ENCODE peak calls at places on chromosomes 7 and 10, in nine cellular contexts. One of them, this sample, is unnamed.

GRCh38 chr7:81852701-81853100 is 82.9 kb upstream of the HGF start:
- DNase-seq in GM23338: no peak
- DNase-seq in uterus: no peak
- DNase-seq in neural progenitor cell: no peak
- DNase-seq in HepG2: no peak
- DNase-seq in A673: no peak
- DNase-seq in vagina: no peak
- DNase-seq in IMR-90: no peak
- DNase-seq in GM10248: no peak
- DNase-seq in this sample: no peak

GRCh38 chr7:24874791-24875190 is 105.2 kb downstream of the OSBPL3 start:
- DNase-seq in GM23338: no peak
- DNase-seq in uterus: no peak
- DNase-seq in neural progenitor cell: no peak
- DNase-seq in HepG2: no peak
- DNase-seq in A673: no peak
- DNase-seq in vagina: no peak
- DNase-seq in IMR-90: no peak
- DNase-seq in GM10248: no peak
- DNase-seq in this sample: no peak

GRCh38 chr7:151876899-151877777 is at the start of gene PRKAG2:
- DNase-seq in GM23338: peak
- DNase-seq in uterus: peak
- DNase-seq in neural progenitor cell: peak
- DNase-seq in HepG2: no peak
- DNase-seq in A673: peak
- DNase-seq in vagina: no peak
- DNase-seq in IMR-90: no peak
- DNase-seq in GM10248: peak
- DNase-seq in this sample: peak

GRCh38 chr10:126439947-126440346 is 51.7 kb upstream of the ADAM12 start:
- DNase-seq in GM23338: no peak
- DNase-seq in uterus: no peak
- DNase-seq in neural progenitor cell: no peak
- DNase-seq in HepG2: no peak
- DNase-seq in A673: no peak
- DNase-seq in vagina: no peak
- DNase-seq in IMR-90: no peak
- DNase-seq in GM10248: no peak
- DNase-seq in this sample: no peak

GRCh38 chr7:131498237-131498885 is 58.1 kb downstream of the PODXL start:
- DNase-seq in GM23338: no peak
- DNase-seq in uterus: no peak
- DNase-seq in neural progenitor cell: no peak
- DNase-seq in HepG2: no peak
- DNase-seq in A673: no peak
- DNase-seq in vagina: no peak
- DNase-seq in IMR-90: peak
- DNase-seq in GM10248: no peak
- DNase-seq in this sample: no peak

GRCh38 chr7:38448076-38448475 is 174.6 kb upstream of the TARP start:
- DNase-seq in GM23338: no peak
- DNase-seq in uterus: no peak
- DNase-seq in neural progenitor cell: no peak
- DNase-seq in HepG2: no peak
- DNase-seq in A673: no peak
- DNase-seq in vagina: no peak
- DNase-seq in IMR-90: peak
- DNase-seq in GM10248: no peak
- DNase-seq in this sample: no peak

GRCh38 chr7:42893341-42894242 is 18.3 kb downstream of the C7orf25 start:
- DNase-seq in GM23338: peak
- DNase-seq in uterus: no peak
- DNase-seq in neural progenitor cell: no peak
- DNase-seq in HepG2: no peak
- DNase-seq in A673: no peak
- DNase-seq in vagina: no peak
- DNase-seq in IMR-90: no peak
- DNase-seq in GM10248: no peak
- DNase-seq in this sample: no peak

GRCh38 chr7:84039432-84039831 is 155.2 kb downstream of the SEMA3A start:
- DNase-seq in GM23338: no peak
- DNase-seq in uterus: no peak
- DNase-seq in neural progenitor cell: no peak
- DNase-seq in HepG2: no peak
- DNase-seq in A673: no peak
- DNase-seq in vagina: no peak
- DNase-seq in IMR-90: no peak
- DNase-seq in GM10248: no peak
- DNase-seq in this sample: no peak

GRCh38 chr10:75487087-75487784 is 55.8 kb downstream of the LRMDA start:
- DNase-seq in GM23338: no peak
- DNase-seq in uterus: no peak
- DNase-seq in neural progenitor cell: no peak
- DNase-seq in HepG2: no peak
- DNase-seq in A673: no peak
- DNase-seq in vagina: no peak
- DNase-seq in IMR-90: no peak
- DNase-seq in GM10248: no peak
- DNase-seq in this sample: no peak

GRCh38 chr10:75496191-75496567 is 64.8 kb downstream of the LRMDA start:
- DNase-seq in GM23338: no peak
- DNase-seq in uterus: no peak
- DNase-seq in neural progenitor cell: no peak
- DNase-seq in HepG2: no peak
- DNase-seq in A673: no peak
- DNase-seq in vagina: no peak
- DNase-seq in IMR-90: no peak
- DNase-seq in GM10248: no peak
- DNase-seq in this sample: no peak

GRCh38 chr10:75495434-75496190 is 64.2 kb downstream of the LRMDA start:
- DNase-seq in GM23338: no peak
- DNase-seq in uterus: no peak
- DNase-seq in neural progenitor cell: no peak
- DNase-seq in HepG2: peak
- DNase-seq in A673: no peak
- DNase-seq in vagina: no peak
- DNase-seq in IMR-90: no peak
- DNase-seq in GM10248: no peak
- DNase-seq in this sample: no peak

GRCh38 chr10:75493464-75493863 is 62.0 kb downstream of the LRMDA start:
- DNase-seq in GM23338: no peak
- DNase-seq in uterus: no peak
- DNase-seq in neural progenitor cell: no peak
- DNase-seq in HepG2: no peak
- DNase-seq in A673: no peak
- DNase-seq in vagina: no peak
- DNase-seq in IMR-90: no peak
- DNase-seq in GM10248: no peak
- DNase-seq in this sample: no peak

DNA sequence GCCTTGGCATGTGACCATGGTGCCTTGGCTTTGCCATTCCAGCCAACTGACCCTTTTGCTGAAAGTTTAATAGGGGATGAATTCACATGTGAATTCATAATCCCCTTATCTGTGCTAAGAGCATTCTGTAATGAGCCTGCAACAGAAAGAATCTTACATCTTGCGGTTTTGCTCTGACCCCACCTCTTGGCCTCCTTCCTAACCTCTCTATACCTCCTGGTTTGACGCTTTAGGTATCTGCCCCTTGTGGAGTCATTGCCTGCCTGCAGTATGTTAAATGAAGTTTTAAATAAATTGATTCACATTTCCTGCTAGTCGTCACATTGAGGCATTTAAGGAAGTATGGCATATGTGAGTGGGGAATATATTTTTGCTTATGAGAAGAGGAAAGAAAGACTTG is 60.7 kb downstream of the LRMDA start:
- DNase-seq in GM23338: peak
- DNase-seq in uterus: no peak
- DNase-seq in neural progenitor cell: no peak
- DNase-seq in HepG2: no peak
- DNase-seq in A673: no peak
- DNase-seq in vagina: no peak
- DNase-seq in IMR-90: no peak
- DNase-seq in GM10248: no peak
- DNase-seq in this sample: no peak
- TF ChIP-seq CTCF in GM23338: no peak
- TF ChIP-seq CTCF in uterus: no peak
- TF ChIP-seq CTCF in neural progenitor cell: no peak
- TF ChIP-seq CTCF in HepG2: no peak
- TF ChIP-seq CTCF in A673: no peak
- TF ChIP-seq CTCF in vagina: no peak
- TF ChIP-seq CTCF in IMR-90: no peak
- TF ChIP-seq CTCF in GM10248: no peak
- TF ChIP-seq CTCF in this sample: no peak

DNA sequence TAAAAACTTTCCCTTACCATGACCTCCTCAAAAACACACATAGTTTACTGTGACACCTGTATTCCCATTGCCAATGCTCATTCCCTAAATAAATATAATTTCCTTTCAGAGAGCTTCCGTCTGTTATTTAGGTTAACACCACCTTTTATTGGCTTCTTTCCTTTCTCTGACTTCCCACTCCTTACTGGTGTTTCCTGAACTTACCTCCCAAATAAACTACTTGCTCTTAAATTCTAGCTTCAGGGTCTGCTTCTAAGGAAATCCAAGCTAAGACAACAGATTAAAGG is 67.4 kb upstream of the ZNF746 start:
- DNase-seq in GM23338: no peak
- DNase-seq in uterus: no peak
- DNase-seq in neural progenitor cell: no peak
- DNase-seq in HepG2: no peak
- DNase-seq in A673: no peak
- DNase-seq in vagina: no peak
- DNase-seq in IMR-90: no peak
- DNase-seq in GM10248: no peak
- DNase-seq in this sample: no peak
- TF ChIP-seq CTCF in GM23338: no peak
- TF ChIP-seq CTCF in uterus: no peak
- TF ChIP-seq CTCF in neural progenitor cell: no peak
- TF ChIP-seq CTCF in HepG2: no peak
- TF ChIP-seq CTCF in A673: no peak
- TF ChIP-seq CTCF in vagina: no peak
- TF ChIP-seq CTCF in IMR-90: no peak
- TF ChIP-seq CTCF in GM10248: no peak
- TF ChIP-seq CTCF in this sample: no peak

GRCh38 chr10:98432330-98432729 is 14.4 kb downstream of the HPS1 start:
- DNase-seq in GM23338: no peak
- DNase-seq in uterus: no peak
- DNase-seq in neural progenitor cell: no peak
- DNase-seq in HepG2: no peak
- DNase-seq in A673: no peak
- DNase-seq in vagina: no peak
- DNase-seq in IMR-90: no peak
- DNase-seq in GM10248: no peak
- DNase-seq in this sample: no peak

GRCh38 chr10:98433881-98434732 is 12.6 kb downstream of the HPS1 start:
- DNase-seq in GM23338: no peak
- DNase-seq in uterus: no peak
- DNase-seq in neural progenitor cell: no peak
- DNase-seq in HepG2: no peak
- DNase-seq in A673: no peak
- DNase-seq in vagina: no peak
- DNase-seq in IMR-90: peak
- DNase-seq in GM10248: no peak
- DNase-seq in this sample: no peak

GRCh38 chr10:98435178-98435577 is 11.6 kb downstream of the HPS1 start:
- DNase-seq in GM23338: no peak
- DNase-seq in uterus: no peak
- DNase-seq in neural progenitor cell: no peak
- DNase-seq in HepG2: no peak
- DNase-seq in A673: no peak
- DNase-seq in vagina: no peak
- DNase-seq in IMR-90: no peak
- DNase-seq in GM10248: no peak
- DNase-seq in this sample: no peak

GRCh38 chr10:98431016-98431415 is 15.7 kb downstream of the HPS1 start:
- DNase-seq in GM23338: no peak
- DNase-seq in uterus: no peak
- DNase-seq in neural progenitor cell: no peak
- DNase-seq in HepG2: no peak
- DNase-seq in A673: no peak
- DNase-seq in vagina: no peak
- DNase-seq in IMR-90: no peak
- DNase-seq in GM10248: no peak
- DNase-seq in this sample: no peak

GRCh38 chr10:98433371-98433770 is 13.4 kb downstream of the HPS1 start:
- DNase-seq in GM23338: no peak
- DNase-seq in uterus: no peak
- DNase-seq in neural progenitor cell: no peak
- DNase-seq in HepG2: no peak
- DNase-seq in A673: no peak
- DNase-seq in vagina: no peak
- DNase-seq in IMR-90: no peak
- DNase-seq in GM10248: no peak
- DNase-seq in this sample: no peak
- TF ChIP-seq CTCF in GM23338: no peak
- TF ChIP-seq CTCF in uterus: no peak
- TF ChIP-seq CTCF in neural progenitor cell: no peak
- TF ChIP-seq CTCF in HepG2: no peak
- TF ChIP-seq CTCF in A673: no peak
- TF ChIP-seq CTCF in vagina: no peak
- TF ChIP-seq CTCF in IMR-90: no peak
- TF ChIP-seq CTCF in GM10248: no peak
- TF ChIP-seq CTCF in this sample: no peak

GRCh38 chr10:98339790-98340189 is 71.8 kb upstream of the LOXL4 start:
- DNase-seq in GM23338: no peak
- DNase-seq in uterus: no peak
- DNase-seq in neural progenitor cell: no peak
- DNase-seq in HepG2: no peak
- DNase-seq in A673: no peak
- DNase-seq in vagina: no peak
- DNase-seq in IMR-90: no peak
- DNase-seq in GM10248: no peak
- DNase-seq in this sample: no peak

GRCh38 chr10:98338896-98339295 is 70.9 kb upstream of the LOXL4 start:
- DNase-seq in GM23338: no peak
- DNase-seq in uterus: no peak
- DNase-seq in neural progenitor cell: no peak
- DNase-seq in HepG2: no peak
- DNase-seq in A673: no peak
- DNase-seq in vagina: no peak
- DNase-seq in IMR-90: peak
- DNase-seq in GM10248: no peak
- DNase-seq in this sample: no peak

GRCh38 chr10:98337484-98337883 is 69.5 kb upstream of the LOXL4 start:
- DNase-seq in GM23338: no peak
- DNase-seq in uterus: no peak
- DNase-seq in neural progenitor cell: no peak
- DNase-seq in HepG2: no peak
- DNase-seq in A673: no peak
- DNase-seq in vagina: no peak
- DNase-seq in IMR-90: no peak
- DNase-seq in GM10248: no peak
- DNase-seq in this sample: no peak

GRCh38 chr10:98340261-98340675 is 72.3 kb upstream of the LOXL4 start:
- DNase-seq in GM23338: no peak
- DNase-seq in uterus: no peak
- DNase-seq in neural progenitor cell: no peak
- DNase-seq in HepG2: no peak
- DNase-seq in A673: no peak
- DNase-seq in vagina: no peak
- DNase-seq in IMR-90: peak
- DNase-seq in GM10248: no peak
- DNase-seq in this sample: no peak

DNA sequence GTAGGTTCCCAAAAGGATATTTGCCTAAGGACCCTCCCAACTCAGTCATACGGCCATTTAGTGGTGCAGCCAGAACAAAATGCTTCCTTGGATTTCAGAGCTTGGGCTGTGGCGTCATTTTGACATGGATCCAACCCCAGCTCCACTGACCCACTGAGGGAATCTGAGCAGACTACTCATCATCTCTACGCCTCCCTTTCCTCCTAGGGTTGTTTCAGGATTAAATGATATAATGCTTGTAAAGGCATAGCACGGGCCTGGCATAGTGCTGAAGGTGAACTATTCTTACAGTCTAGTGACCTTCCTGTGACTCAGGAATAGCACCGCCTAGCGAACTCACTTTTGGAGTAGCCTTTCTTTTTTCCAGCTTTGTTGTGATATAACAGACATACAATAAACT is 70.3 kb upstream of the LOXL4 start:
- DNase-seq in GM23338: no peak
- DNase-seq in uterus: peak
- DNase-seq in neural progenitor cell: no peak
- DNase-seq in HepG2: no peak
- DNase-seq in A673: no peak
- DNase-seq in vagina: no peak
- DNase-seq in IMR-90: peak
- DNase-seq in GM10248: no peak
- DNase-seq in this sample: no peak
- TF ChIP-seq CTCF in GM23338: no peak
- TF ChIP-seq CTCF in uterus: no peak
- TF ChIP-seq CTCF in neural progenitor cell: no peak
- TF ChIP-seq CTCF in HepG2: peak
- TF ChIP-seq CTCF in A673: no peak
- TF ChIP-seq CTCF in vagina: no peak
- TF ChIP-seq CTCF in IMR-90: no peak
- TF ChIP-seq CTCF in GM10248: no peak
- TF ChIP-seq CTCF in this sample: no peak